ENCODE peak calls at places on chromosome 15, in eight cellular contexts. H is bronchial epithelial cell, D is AG09319, E is endothelial cell of umbilical vein, F is IMR-90, B is prostate gland, O is psoas muscle, G is mesothelial cell of epicardium. T is an unnamed sample.

GRCh38 chr15:48250640-48251076 is 44.6 kb downstream of the SLC12A1 start:
- DNase-seq in E (peak), G (no peak), O (no peak), B (peak), F (peak), D (peak), H (peak), T (no peak)

GRCh38 chr15:51303462-51303861 is 34.9 kb downstream of the CYP19A1 start:
- DNase-seq in G (no peak), E (no peak), D (no peak), O (no peak), F (no peak), B (no peak), H (no peak), T (no peak)

GRCh38 chr15:90340345-90340744 is 11.7 kb upstream of the ZNF774 start:
- DNase-seq in E (no peak), F (no peak), O (no peak), G (no peak), B (no peak), H (no peak), D (no peak), T (no peak)

GRCh38 chr15:62344806-62345539 is 179.9 kb upstream of the C2CD4B start:
- DNase-seq in D (no peak), G (peak), E (peak), H (peak), B (peak), F (peak), O (no peak), T (no peak)

GRCh38 chr15:41955100-41955499 is 17.3 kb downstream of the EHD4 start:
- DNase-seq in D (no peak), F (no peak), H (no peak), O (no peak), G (no peak), B (no peak), E (no peak), T (no peak)

GRCh38 chr15:90037961-90038633 is 37.0 kb downstream of the ZNF710 start:
- DNase-seq in G (no peak), H (peak), O (no peak), B (no peak), E (peak), F (peak), D (no peak), T (peak)

GRCh38 chr15:82539690-82540054 is 585 bp downstream of the RPS17 start:
- DNase-seq in B (no peak), H (no peak), D (no peak), O (no peak), F (no peak), G (no peak), E (no peak), T (no peak)

GRCh38 chr15:58453931-58454793 is 22.4 kb downstream of the LIPC start:
- DNase-seq in E (no peak), F (no peak), B (no peak), H (no peak), G (no peak), O (no peak), D (no peak), T (no peak)

GRCh38 chr15:82298520-82298919 is 35.9 kb downstream of the SAXO2 start:
- DNase-seq in G (no peak), B (no peak), E (no peak), H (no peak), F (no peak), O (no peak), D (no peak), T (peak)

GRCh38 chr15:23759964-23760363 is 72.9 kb upstream of the NDN start:
- DNase-seq in D (no peak), B (no peak), F (no peak), E (no peak), G (no peak), O (no peak), H (no peak), T (no peak)

GRCh38 chr15:101426761-101427333 is 62.7 kb downstream of the PCSK6 start:
- DNase-seq in H (no peak), E (no peak), F (no peak), O (no peak), G (no peak), D (no peak), B (no peak), T (no peak)

GRCh38 chr15:90184786-90185704 is 16.1 kb upstream of the SEMA4B start:
- DNase-seq in F (no peak), H (peak), D (no peak), O (peak), E (no peak), B (peak), G (peak), T (peak)

GRCh38 chr15:92020207-92020606 is 166.7 kb downstream of the SLCO3A1 start:
- DNase-seq in O (no peak), G (no peak), B (no peak), H (no peak), F (no peak), E (no peak), D (no peak), T (no peak)

GRCh38 chr15:58257776-58258325 is 119.7 kb downstream of the AQP9 start:
- DNase-seq in H (peak), G (no peak), D (no peak), O (no peak), E (no peak), F (no peak), B (no peak), T (no peak)

GRCh38 chr15:33980159-33980558 is 11.9 kb downstream of the CHRM5 start:
- DNase-seq in G (no peak), O (no peak), H (no peak), D (no peak), E (no peak), B (no peak), F (no peak), T (no peak)

GRCh38 chr15:35713733-35714132 is 167.8 kb upstream of the DPH6 start:
- DNase-seq in D (no peak), H (peak), E (peak), G (no peak), F (peak), B (no peak), O (no peak), T (no peak)

GRCh38 chr15:94829887-94830884 is 598.8 kb downstream of the MCTP2 start:
- DNase-seq in O (no peak), G (no peak), E (no peak), H (no peak), B (no peak), F (no peak), D (no peak), T (no peak)

GRCh38 chr15:49953421-49953820 is 165.6 kb downstream of the ATP8B4 start:
- DNase-seq in H (no peak), G (no peak), B (no peak), D (no peak), O (no peak), F (no peak), E (no peak), T (no peak)

GRCh38 chr15:40308844-40309189 is 1.1 kb upstream of the PLCB2 start:
- DNase-seq in O (no peak), G (no peak), H (no peak), F (no peak), D (no peak), E (no peak), B (no peak), T (no peak)

GRCh38 chr15:31295660-31296059 is 31.0 kb upstream of the KLF13 start:
- DNase-seq in O (no peak), G (no peak), D (no peak), H (no peak), E (no peak), B (peak), F (no peak), T (peak)

GRCh38 chr15:83318861-83319415 is 34.5 kb upstream of the BNC1 start:
- DNase-seq in F (no peak), D (no peak), H (no peak), B (no peak), E (no peak), O (no peak), G (no peak), T (no peak)

GRCh38 chr15:48596415-48596814 is 49.1 kb downstream of the FBN1 start:
- DNase-seq in B (no peak), G (no peak), F (no peak), D (no peak), H (no peak), O (no peak), E (no peak), T (no peak)

GRCh38 chr15:73631915-73632669 is 1.1 kb downstream of the NPTN start:
- DNase-seq in D (no peak), E (peak), G (no peak), O (no peak), F (peak), B (peak), H (peak), T (no peak)

GRCh38 chr15:35519536-35520149 is 26.3 kb downstream of the DPH6 start:
- DNase-seq in F (peak), H (peak), G (no peak), E (peak), D (no peak), O (no peak), B (no peak), T (no peak)

GRCh38 chr15:68435966-68436365 is 4.0 kb upstream of the ITGA11 start:
- DNase-seq in F (no peak), G (no peak), D (no peak), H (no peak), B (no peak), E (no peak), O (peak), T (no peak)

GRCh38 chr15:73867956-73868355 is 5.4 kb upstream of the TBC1D21 start:
- DNase-seq in O (no peak), G (no peak), F (no peak), B (no peak), D (no peak), H (no peak), E (no peak), T (no peak)

GRCh38 chr15:80946576-80946975 is 43.0 kb downstream of the MESD start:
- DNase-seq in B (no peak), E (no peak), G (no peak), O (no peak), H (no peak), D (no peak), F (no peak), T (no peak)

GRCh38 chr15:45714501-45715488 is 80.0 kb downstream of the SQOR start:
- DNase-seq in H (peak), B (peak), E (peak), F (peak), G (no peak), D (peak), O (peak), T (no peak)

GRCh38 chr15:75760689-75761435 is 48.2 kb upstream of the CSPG4 start:
- DNase-seq in F (no peak), H (no peak), B (no peak), G (no peak), D (no peak), O (no peak), E (no peak), T (no peak)

GRCh38 chr15:75763137-75763611 is 50.5 kb upstream of the CSPG4 start:
- DNase-seq in F (no peak), O (no peak), H (no peak), B (no peak), D (no peak), E (no peak), G (no peak), T (no peak)

GRCh38 chr15:75753145-75753544 is 40.5 kb upstream of the CSPG4 start:
- DNase-seq in O (no peak), B (no peak), F (no peak), D (no peak), E (no peak), G (no peak), H (no peak), T (no peak)

GRCh38 chr15:75761446-75762356 is 49.1 kb upstream of the CSPG4 start:
- DNase-seq in D (no peak), F (no peak), O (no peak), B (no peak), G (no peak), H (no peak), E (no peak), T (no peak)

GRCh38 chr15:75758071-75758872 is 45.6 kb upstream of the CSPG4 start:
- DNase-seq in B (peak), H (peak), O (peak), F (peak), D (peak), E (peak), G (peak), T (no peak)
- TF ChIP-seq CTCF in B (peak), H (peak), O (peak), F (peak), D (peak), E (no peak), G (no peak), T (no peak)

DNA sequence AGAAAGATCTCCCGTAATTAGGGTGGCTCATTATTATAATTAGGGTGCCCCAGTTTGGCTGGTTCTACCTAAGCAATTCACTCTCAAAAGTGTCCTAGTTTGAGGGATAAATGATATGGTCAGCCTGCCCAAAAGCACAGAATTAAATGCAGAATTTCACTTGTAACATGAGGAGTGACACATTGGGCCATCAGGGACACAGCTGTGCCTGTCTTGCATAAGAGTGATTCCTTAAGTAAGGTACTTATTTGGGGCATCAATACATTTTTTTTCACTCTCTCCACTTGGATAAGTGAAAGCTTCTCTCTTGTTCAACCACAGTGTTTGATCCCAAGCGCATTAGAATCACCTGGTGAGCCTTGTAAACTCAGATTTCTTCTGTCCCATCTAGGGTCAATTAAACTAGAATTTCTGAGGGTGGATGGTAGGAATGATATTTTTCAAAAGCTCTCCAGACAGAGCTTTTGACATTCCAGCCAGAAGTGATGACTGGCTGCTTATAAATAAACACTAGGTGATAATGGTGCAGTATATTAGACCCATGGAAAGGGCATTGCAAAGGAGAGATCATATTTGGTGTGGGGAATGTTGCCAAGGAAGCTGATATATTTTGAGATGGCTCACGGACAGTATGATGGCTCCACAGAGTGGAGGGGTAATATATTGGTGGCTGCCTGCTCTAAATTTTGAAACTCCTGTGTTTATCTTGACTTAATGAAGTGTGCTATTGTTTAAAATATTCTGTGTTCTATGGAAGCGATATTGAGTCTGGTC is 458.1 kb upstream of the RASGRP1 start:
- DNase-seq in G (no peak), B (no peak), D (no peak), F (no peak), H (no peak), O (no peak), E (no peak), T (no peak)
- TF ChIP-seq CTCF in G (no peak), B (no peak), D (no peak), F (no peak), H (no peak), O (no peak), E (no peak), T (no peak)

GRCh38 chr15:70875001-70875782 is 17.0 kb downstream of the THAP10 start:
- DNase-seq in E (peak), D (no peak), O (no peak), H (peak), B (no peak), G (no peak), F (peak), T (no peak)
- TF ChIP-seq CTCF in E (peak), D (peak), O (peak), H (peak), B (peak), G (no peak), F (peak), T (no peak)

GRCh38 chr15:60390231-60390630 is 7.6 kb downstream of the ANXA2 start:
- DNase-seq in D (no peak), E (no peak), F (no peak), B (no peak), O (no peak), H (peak), G (no peak), T (no peak)

GRCh38 chr15:60391722-60392340 is 6.0 kb downstream of the ANXA2 start:
- DNase-seq in D (no peak), O (no peak), E (no peak), F (no peak), H (peak), B (no peak), G (no peak), T (no peak)

GRCh38 chr15:60392601-60392985 is 5.2 kb downstream of the ANXA2 start:
- DNase-seq in B (no peak), H (peak), F (peak), G (no peak), D (no peak), O (no peak), E (peak), T (no peak)

GRCh38 chr15:60389261-60390077 is 8.3 kb downstream of the ANXA2 start:
- DNase-seq in H (peak), G (no peak), D (no peak), F (no peak), B (no peak), O (no peak), E (no peak), T (no peak)

DNA sequence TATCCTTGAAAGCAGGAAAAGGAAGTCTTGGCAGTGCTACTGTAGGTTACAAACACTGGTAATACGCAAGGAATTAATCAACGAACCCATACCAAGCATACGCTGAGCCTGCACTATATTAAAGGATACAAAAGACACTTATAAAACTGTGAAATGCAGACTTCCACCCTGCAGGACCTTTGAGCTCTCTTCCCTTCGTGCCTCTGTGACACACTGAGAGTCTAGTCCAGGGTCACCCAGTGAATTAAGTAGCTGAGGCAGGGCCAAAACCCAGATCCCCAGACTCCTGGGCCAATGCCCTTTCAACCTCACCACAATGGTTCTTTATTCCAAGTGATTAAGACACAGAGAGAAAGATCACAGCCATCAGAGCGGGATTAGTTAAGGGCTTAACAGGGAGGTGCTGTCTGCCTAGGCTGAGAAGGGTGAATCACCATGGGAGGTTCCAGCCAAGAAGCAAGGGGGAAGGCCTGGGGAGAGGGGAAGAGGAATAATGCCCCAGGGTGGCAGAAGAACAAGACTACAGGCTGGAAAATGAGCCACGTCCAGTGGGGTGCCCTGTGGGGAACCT is 6.8 kb downstream of the ANXA2 start:
- DNase-seq in E (peak), F (peak), H (peak), D (peak), B (no peak), G (no peak), O (peak), T (no peak)
- TF ChIP-seq CTCF in E (no peak), F (peak), H (no peak), D (peak), B (no peak), G (no peak), O (no peak), T (no peak)

GRCh38 chr15:38724827-38725226 is 160.2 kb upstream of the RASGRP1 start:
- DNase-seq in H (no peak), D (no peak), E (no peak), B (no peak), F (no peak), O (no peak), G (no peak), T (no peak)
- TF ChIP-seq CTCF in H (no peak), D (no peak), E (no peak), B (no peak), F (no peak), O (no peak), G (no peak), T (no peak)

DNA sequence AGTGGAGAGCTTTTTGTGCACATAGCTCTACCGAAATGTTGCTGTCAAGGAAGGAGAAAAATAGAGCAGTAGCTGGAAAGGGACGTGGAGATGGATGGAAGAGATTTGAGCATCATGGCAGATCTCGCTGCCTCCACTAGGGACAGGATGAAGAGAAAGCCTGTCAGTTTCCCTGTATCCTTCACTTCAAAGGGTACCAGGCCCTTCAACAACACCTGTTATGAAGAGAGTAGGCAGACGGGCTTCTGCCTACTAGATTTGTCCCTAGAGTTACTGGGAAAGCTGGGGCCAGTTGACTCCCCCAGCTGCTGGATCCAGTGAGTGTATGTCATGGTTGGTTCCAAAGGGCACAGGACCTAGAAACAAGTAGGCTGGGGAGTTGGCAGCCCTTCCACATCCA is 150.8 kb downstream of the TLE3 start:
- DNase-seq in D (no peak), F (no peak), E (no peak), B (no peak), H (no peak), O (no peak), G (no peak), T (no peak)
- TF ChIP-seq CTCF in D (no peak), F (no peak), E (no peak), B (no peak), H (no peak), O (no peak), G (no peak), T (no peak)

GRCh38 chr15:89017370-89018066 is 70.7 kb upstream of the ABHD2 start:
- DNase-seq in O (peak), D (no peak), G (peak), F (peak), B (peak), E (peak), H (peak), T (peak)
- TF ChIP-seq CTCF in O (peak), D (peak), G (peak), F (peak), B (peak), E (peak), H (peak), T (peak)